ENCODE peak calls at places on chromosomes 3 and 15, in nine cellular contexts. W is lower leg skin, X is cardiac fibroblast, M is OCI-LY7, L is HL-60, G is stomach, O is HFF-Myc, A is foreskin fibroblast, I is fibroblast of the aortic adventitia. J is an unnamed sample.

GRCh38 chr15:75063338-75063737 is 39.9 kb downstream of the PPCDC start:
- DNase-seq in W (no peak), X (peak), M (no peak), L (no peak), G (no peak), O (no peak), A (peak), I (peak), J (no peak)

GRCh38 chr15:25860885-25861866 is 2.0 kb downstream of the ATP10A start:
- DNase-seq in W (no peak), X (no peak), M (peak), L (no peak), G (no peak), O (no peak), A (no peak), I (peak), J (no peak)

GRCh38 chr15:29676961-29677402 is 145.3 kb downstream of the TJP1 start:
- DNase-seq in W (no peak), X (peak), M (no peak), L (no peak), G (no peak), O (no peak), A (no peak), I (peak), J (no peak)

GRCh38 chr3:135140543-135140942 is 345.5 kb downstream of the EPHB1 start:
- DNase-seq in W (no peak), X (no peak), M (no peak), L (no peak), G (no peak), O (no peak), A (no peak), I (no peak), J (no peak)

GRCh38 chr3:139261754-139262632 is 81.8 kb upstream of the MRPS22 start:
- DNase-seq in W (no peak), X (no peak), M (no peak), L (no peak), G (no peak), O (no peak), A (no peak), I (no peak), J (no peak)

GRCh38 chr15:48177875-48178611 is at the start of gene MYEF2:
- DNase-seq in W (no peak), X (peak), M (peak), L (peak), G (peak), O (peak), A (peak), I (peak), J (no peak)

GRCh38 chr15:75192307-75192706 is 9.4 kb upstream of the C15orf39 start:
- DNase-seq in W (no peak), X (no peak), M (no peak), L (no peak), G (no peak), O (no peak), A (no peak), I (no peak), J (no peak)

GRCh38 chr15:90705212-90705611 is 11.9 kb upstream of the BLM start:
- DNase-seq in W (no peak), X (no peak), M (no peak), L (no peak), G (no peak), O (no peak), A (no peak), I (no peak), J (no peak)

GRCh38 chr3:50359760-50360110 is 414 bp upstream of the TMEM115 start:
- DNase-seq in W (no peak), X (no peak), M (no peak), L (no peak), G (no peak), O (no peak), A (no peak), I (no peak), J (no peak)

GRCh38 chr15:66934315-66934930 is 131.0 kb upstream of the SMAD3 start:
- DNase-seq in W (no peak), X (no peak), M (no peak), L (no peak), G (no peak), O (no peak), A (no peak), I (no peak), J (no peak)

GRCh38 chr15:67101981-67102929 is 36.9 kb downstream of the SMAD3 start:
- DNase-seq in W (no peak), X (peak), M (no peak), L (no peak), G (no peak), O (no peak), A (peak), I (peak), J (no peak)

GRCh38 chr3:58528629-58529028 is 8.4 kb downstream of the ACOX2 start:
- DNase-seq in W (no peak), X (peak), M (no peak), L (no peak), G (peak), O (no peak), A (peak), I (peak), J (peak)

GRCh38 chr15:35506272-35506870 is 39.6 kb downstream of the DPH6 start:
- DNase-seq in W (no peak), X (no peak), M (no peak), L (no peak), G (no peak), O (no peak), A (no peak), I (no peak), J (no peak)

GRCh38 chr15:84946772-84947489 is 34.7 kb upstream of the PDE8A start:
- DNase-seq in W (no peak), X (no peak), M (no peak), L (no peak), G (peak), O (no peak), A (no peak), I (no peak), J (no peak)

GRCh38 chr3:138914870-138915502 is 32.0 kb downstream of the FOXL2 start:
- DNase-seq in W (no peak), X (peak), M (no peak), L (peak), G (no peak), O (no peak), A (peak), I (peak), J (no peak)

GRCh38 chr3:52866427-52866826 is 30.9 kb downstream of the STIMATE start:
- DNase-seq in W (no peak), X (no peak), M (no peak), L (no peak), G (no peak), O (no peak), A (no peak), I (no peak), J (no peak)

GRCh38 chr3:30914696-30915095 is 20.2 kb upstream of the GADL1 start:
- DNase-seq in W (no peak), X (peak), M (no peak), L (no peak), G (no peak), O (no peak), A (no peak), I (no peak), J (no peak)

GRCh38 chr3:189365609-189366564 is 194.1 kb downstream of the TPRG1 start:
- DNase-seq in W (no peak), X (peak), M (no peak), L (no peak), G (no peak), O (no peak), A (no peak), I (peak), J (no peak)

GRCh38 chr3:52893723-52894122 is 3.6 kb downstream of the STIMATE start:
- DNase-seq in W (no peak), X (no peak), M (no peak), L (peak), G (peak), O (no peak), A (peak), I (no peak), J (no peak)

GRCh38 chr3:157079677-157080369 is 80.1 kb downstream of the CCNL1 start:
- DNase-seq in W (no peak), X (no peak), M (no peak), L (no peak), G (peak), O (no peak), A (no peak), I (peak), J (no peak)

GRCh38 chr3:52244061-52244628 is 1.4 kb upstream of the PPM1M start:
- DNase-seq in W (no peak), X (peak), M (no peak), L (peak), G (peak), O (no peak), A (peak), I (peak), J (no peak)

GRCh38 chr3:174973465-174973864 is 114.3 kb downstream of the NAALADL2 start:
- DNase-seq in W (no peak), X (no peak), M (no peak), L (no peak), G (peak), O (no peak), A (no peak), I (no peak), J (no peak)

GRCh38 chr3:39205919-39206516 is 13.6 kb upstream of the XIRP1 start:
- DNase-seq in W (no peak), X (no peak), M (no peak), L (no peak), G (no peak), O (no peak), A (no peak), I (no peak), J (no peak)

GRCh38 chr15:67406257-67406861 is 114.6 kb upstream of the C15orf61 start:
- DNase-seq in W (no peak), X (peak), M (no peak), L (no peak), G (no peak), O (no peak), A (no peak), I (peak), J (no peak)

GRCh38 chr3:139117883-139118760 is 73.4 kb upstream of the PRR23C start:
- DNase-seq in W (peak), X (no peak), M (no peak), L (no peak), G (no peak), O (no peak), A (no peak), I (no peak), J (no peak)

GRCh38 chr15:55008397-55008796 is 188.3 kb downstream of the RSL24D1 start:
- DNase-seq in W (no peak), X (no peak), M (no peak), L (no peak), G (no peak), O (no peak), A (no peak), I (no peak), J (no peak)

GRCh38 chr3:156620260-156620659 is 54.1 kb upstream of the TIPARP start:
- DNase-seq in W (no peak), X (peak), M (no peak), L (no peak), G (no peak), O (no peak), A (no peak), I (no peak), J (peak)

GRCh38 chr15:44195151-44195740 is at the start of gene FRMD5:
- DNase-seq in W (peak), X (peak), M (peak), L (no peak), G (peak), O (peak), A (peak), I (peak), J (no peak)
- H3K4me3 ChIP-seq in W (peak), X (peak), M (peak), L (peak), G (peak), O (peak), A (peak), I (peak), J (peak)

DNA sequence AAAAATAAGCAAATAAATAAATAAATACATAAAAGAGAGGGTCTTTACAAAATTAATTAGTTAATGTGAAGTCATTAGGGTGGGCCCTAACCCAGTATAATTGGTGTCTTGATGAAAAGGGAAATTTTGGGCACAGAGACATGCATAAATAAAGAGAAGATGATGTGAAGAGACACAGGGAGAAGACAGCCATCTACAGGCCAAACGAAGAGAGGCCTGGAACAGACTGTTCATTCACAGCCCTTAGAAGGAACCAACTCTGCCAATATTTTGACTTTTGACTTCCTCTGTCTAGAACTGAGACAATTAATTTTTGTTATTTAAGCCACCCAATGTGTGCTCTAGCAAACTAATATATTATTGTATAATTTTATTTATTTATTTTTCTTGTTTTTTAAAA is 29.6 kb upstream of the SELENOK start:
- DNase-seq in W (no peak), X (peak), M (peak), L (peak), G (no peak), O (no peak), A (no peak), I (peak), J (no peak)
- TF ChIP-seq CTCF in W (no peak), X (peak), M (peak), L (peak), G (peak), O (peak), A (peak), I (peak), J (peak)

GRCh38 chr3:117035785-117036184 is 326.2 kb downstream of the TUSC7 start:
- DNase-seq in W (no peak), X (peak), M (no peak), L (no peak), G (no peak), O (peak), A (peak), I (no peak), J (no peak)

DNA sequence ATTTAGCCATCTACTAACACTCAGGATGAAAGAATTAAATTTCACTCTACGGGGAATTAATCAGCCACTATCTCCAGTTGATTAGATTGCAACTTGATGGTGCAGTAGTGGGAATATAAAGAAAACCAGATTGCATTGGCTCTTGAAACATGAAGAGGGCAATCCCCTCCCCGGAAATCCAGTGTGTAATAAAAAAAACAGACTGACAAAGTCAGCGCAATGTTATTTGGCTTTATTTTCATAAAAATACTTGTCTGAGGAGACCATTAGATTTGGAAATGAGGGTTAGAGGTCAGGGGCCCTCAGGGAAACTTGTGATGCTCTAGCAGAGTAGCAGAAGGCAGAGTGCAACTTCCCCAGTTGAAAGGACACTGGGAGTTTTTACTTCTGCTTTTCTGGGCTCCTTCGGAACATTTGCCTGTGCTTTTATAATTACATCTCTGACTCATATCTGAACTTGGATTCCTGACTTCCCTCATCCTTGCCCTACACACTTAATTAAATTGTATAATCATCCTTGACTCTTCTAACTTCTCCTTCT is 326.8 kb downstream of the TUSC7 start:
- DNase-seq in W (peak), X (peak), M (no peak), L (peak), G (no peak), O (peak), A (peak), I (peak), J (no peak)
- H3K4me3 ChIP-seq in W (no peak), X (no peak), M (no peak), L (no peak), G (no peak), O (peak), A (no peak), I (peak), J (no peak)

DNA sequence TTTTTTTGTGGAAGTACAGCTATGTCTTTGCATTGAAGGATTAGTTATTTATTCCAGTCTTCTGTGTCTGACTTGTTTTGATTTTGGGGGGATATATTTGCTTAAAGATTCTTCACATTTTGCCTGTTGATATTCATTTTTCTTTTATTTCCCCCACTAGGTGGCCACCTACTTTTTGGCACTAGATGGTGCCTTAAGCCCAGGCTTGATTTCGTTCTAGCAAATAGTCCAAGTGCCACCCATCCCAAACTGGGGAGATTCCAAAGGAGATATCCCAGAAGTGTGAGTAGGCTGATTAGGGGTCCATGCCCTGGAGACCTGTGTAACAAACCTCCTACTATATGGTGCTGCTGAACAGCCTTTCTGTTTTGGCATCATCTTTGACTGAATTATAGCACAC is 80.0 kb upstream of the SPATA16 start:
- DNase-seq in W (no peak), X (peak), M (peak), L (no peak), G (no peak), O (peak), A (no peak), I (peak), J (no peak)
- TF ChIP-seq CTCF in W (no peak), X (peak), M (peak), L (no peak), G (no peak), O (peak), A (peak), I (no peak), J (peak)

DNA sequence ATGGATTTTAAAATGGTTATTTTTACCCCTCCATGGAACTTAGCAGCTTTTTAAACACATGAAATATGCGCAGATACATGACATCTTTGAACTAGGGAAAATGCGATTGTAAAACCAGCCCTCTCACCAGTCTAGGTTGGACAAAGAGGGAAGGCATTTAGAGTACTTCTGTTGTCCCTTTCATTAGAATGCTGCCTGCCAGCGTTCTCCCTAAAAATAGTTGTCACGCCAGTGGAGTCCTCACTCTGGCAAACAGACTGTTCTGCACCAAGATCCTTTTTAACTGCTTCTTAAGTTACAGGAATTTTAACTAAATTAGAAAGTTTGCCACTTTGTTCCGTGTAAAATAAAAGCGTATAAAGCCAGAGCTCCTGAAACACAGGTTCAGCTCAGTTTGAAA is 295.3 kb downstream of the VPS13C start:
- DNase-seq in W (no peak), X (no peak), M (no peak), L (no peak), G (no peak), O (no peak), A (no peak), I (no peak), J (no peak)
- H3K4me3 ChIP-seq in W (no peak), X (no peak), M (no peak), L (no peak), G (no peak), O (no peak), A (no peak), I (no peak), J (no peak)

J was measured in epithelial cell of proximal tubule.